ENCODE peak calls at places on chromosomes 16 and 17, in six cellular contexts. Y, A, J, Z, C and O are unnamed samples.

GRCh38 chr17:45316271-45317112 is at the start of gene MAP3K14:
- DNase-seq in Y (no peak), A (peak), J (peak), Z (peak), C (peak), O (peak)

GRCh38 chr17:39525801-39526506 is 64.7 kb downstream of the CDK12 start:
- DNase-seq in Y (no peak), A (no peak), J (peak), Z (no peak), C (no peak), O (no peak)

GRCh38 chr17:83132251-83133081 is 53.1 kb downstream of the METRNL start:
- DNase-seq in Y (no peak), A (no peak), J (peak), Z (no peak), C (no peak), O (no peak)

GRCh38 chr17:10579270-10579669 is 29.8 kb upstream of the MYH2 start:
- DNase-seq in Y (no peak), A (no peak), J (no peak), Z (no peak), C (no peak), O (no peak)

GRCh38 chr16:77468831-77469230 is 34.0 kb upstream of the ADAMTS18 start:
- DNase-seq in Y (no peak), A (no peak), J (no peak), Z (peak), C (no peak), O (no peak)

GRCh38 chr16:22050963-22051362 is 41.4 kb upstream of the VWA3A start:
- DNase-seq in Y (no peak), A (no peak), J (no peak), Z (no peak), C (no peak), O (no peak)

GRCh38 chr17:27630607-27631408 is at the start of gene LGALS9:
- DNase-seq in Y (no peak), A (no peak), J (peak), Z (no peak), C (no peak), O (peak)

GRCh38 chr17:47846741-47847340 is 4.1 kb downstream of the SP6 start:
- DNase-seq in Y (no peak), A (no peak), J (no peak), Z (no peak), C (no peak), O (no peak)

GRCh38 chr16:4071686-4072561 is 44.3 kb downstream of the ADCY9 start:
- DNase-seq in Y (no peak), A (peak), J (no peak), Z (no peak), C (no peak), O (no peak)

GRCh38 chr16:89720520-89720858 is 209 bp downstream of the VPS9D1 start:
- DNase-seq in Y (no peak), A (no peak), J (peak), Z (peak), C (no peak), O (no peak)

GRCh38 chr16:3720418-3720817 is 3.1 kb upstream of the TRAP1 start:
- DNase-seq in Y (no peak), A (no peak), J (no peak), Z (no peak), C (no peak), O (no peak)